ENCODE peak calls at places on chromosomes 6 and 20, in five cellular contexts. A is coronary artery, F is AG04450, Y is GM23248, N is iPS DF 6.9. G is an unnamed sample.

GRCh38 chr20:32672315-32672981 is 1.3 kb downstream of the C20orf203 start:
- DNase-seq in A (no peak), F (no peak), Y (no peak), N (no peak), G (no peak)

GRCh38 chr6:95648636-95649035 is 71.3 kb downstream of the MANEA start:
- DNase-seq in A (no peak), F (no peak), Y (no peak), N (no peak), G (no peak)

GRCh38 chr20:1341561-1342265 is 12.8 kb upstream of the SDCBP2 start:
- DNase-seq in A (no peak), F (no peak), Y (peak), N (no peak), G (peak)

GRCh38 chr6:4603291-4603690 is 172.9 kb upstream of the CDYL start:
- DNase-seq in A (no peak), F (no peak), Y (peak), N (no peak), G (peak)

GRCh38 chr6:7138111-7138510 is 30.4 kb downstream of the RREB1 start:
- DNase-seq in A (no peak), F (no peak), Y (peak), N (no peak), G (no peak)

GRCh38 chr20:41848180-41848579 is 230.0 kb upstream of the CHD6 start:
- DNase-seq in A (no peak), F (no peak), Y (peak), N (no peak), G (no peak)

GRCh38 chr20:51661609-51662178 is 106.5 kb downstream of the ATP9A start:
- DNase-seq in A (no peak), F (no peak), Y (peak), N (no peak), G (peak)

GRCh38 chr20:55415567-55416142 is 589.7 kb downstream of the CBLN4 start:
- DNase-seq in A (no peak), F (no peak), Y (peak), N (no peak), G (no peak)

GRCh38 chr6:13814938-13815575 is 700 bp upstream of the MCUR1 start:
- DNase-seq in A (no peak), F (no peak), Y (peak), N (no peak), G (peak)

GRCh38 chr20:15411781-15412180 is 1074.4 kb upstream of the FLRT3 start:
- DNase-seq in A (no peak), F (no peak), Y (no peak), N (no peak), G (no peak)

GRCh38 chr6:128252293-128253176 is 267.9 kb downstream of the PTPRK start:
- DNase-seq in A (no peak), F (no peak), Y (no peak), N (no peak), G (no peak)

DNA sequence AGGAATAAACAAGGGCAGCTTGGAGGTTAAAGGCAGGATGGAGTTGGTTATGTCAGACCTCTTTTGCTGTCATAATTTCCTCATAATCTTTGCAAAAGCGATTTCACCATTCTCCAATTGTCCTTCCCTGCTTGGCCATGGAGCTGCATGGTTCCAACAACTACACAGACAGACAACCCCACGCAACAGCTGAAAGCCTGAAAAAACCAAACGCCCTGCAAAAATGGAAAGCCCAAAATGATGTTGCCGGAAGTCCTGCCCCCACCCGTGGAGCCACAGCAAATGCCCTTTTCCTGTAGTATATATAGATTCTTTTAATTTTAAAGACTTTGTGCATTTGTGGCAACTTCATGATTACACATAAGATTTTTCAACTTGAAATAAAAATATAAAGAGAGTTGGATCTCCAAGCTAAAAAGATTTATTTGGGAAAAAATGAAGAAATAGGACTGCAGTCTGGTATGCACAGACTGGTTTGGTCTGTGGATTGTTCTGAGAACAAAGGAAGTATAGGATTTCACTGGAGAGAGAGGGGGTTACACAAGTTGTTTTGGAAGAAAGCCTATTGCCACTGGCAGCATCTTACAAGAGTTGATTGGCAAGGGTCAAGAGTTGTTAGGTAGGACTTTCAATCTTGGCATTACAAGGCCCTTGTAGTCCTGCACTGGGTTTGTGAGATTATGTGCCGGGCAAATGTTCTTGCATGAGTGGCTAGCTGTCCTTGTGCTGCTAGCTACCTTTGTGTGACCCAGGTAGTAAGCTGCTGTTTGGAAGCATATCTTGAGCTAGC is 190.0 kb downstream of the C6orf118 start:
- DNase-seq in A (no peak), F (no peak), Y (peak), N (no peak), G (no peak)
- H3K27ac ChIP-seq in A (no peak), F (no peak), Y (peak), N (no peak), G (no peak)

DNA sequence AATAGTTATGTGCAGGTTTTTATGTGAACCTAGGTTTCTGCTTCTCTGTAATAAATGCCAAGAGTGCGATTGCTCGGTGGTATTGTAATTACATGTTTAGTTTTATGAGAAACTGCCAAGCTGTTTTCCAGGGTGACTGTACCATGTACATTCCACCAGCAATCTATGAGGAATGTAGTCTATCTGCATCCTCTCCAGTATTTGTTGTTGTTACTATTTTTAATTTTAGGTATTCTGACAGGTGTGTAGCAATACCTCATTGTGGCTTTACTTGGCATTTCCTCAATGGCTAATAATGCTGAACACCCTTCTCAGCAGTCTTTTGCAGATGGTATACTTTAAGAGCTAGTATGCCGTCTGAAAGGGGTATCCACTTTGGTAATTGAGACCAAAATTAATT is 142.1 kb downstream of the BMP2 start:
- DNase-seq in A (no peak), F (no peak), Y (no peak), N (no peak), G (no peak)
- H3K27ac ChIP-seq in A (no peak), F (no peak), Y (no peak), N (no peak), G (no peak)

GRCh38 chr6:22891930-22892329 is 322.6 kb downstream of the HDGFL1 start:
- DNase-seq in A (no peak), F (no peak), Y (no peak), N (no peak), G (no peak)
- H3K27ac ChIP-seq in A (peak), F (peak), Y (peak), N (no peak), G (peak)

DNA sequence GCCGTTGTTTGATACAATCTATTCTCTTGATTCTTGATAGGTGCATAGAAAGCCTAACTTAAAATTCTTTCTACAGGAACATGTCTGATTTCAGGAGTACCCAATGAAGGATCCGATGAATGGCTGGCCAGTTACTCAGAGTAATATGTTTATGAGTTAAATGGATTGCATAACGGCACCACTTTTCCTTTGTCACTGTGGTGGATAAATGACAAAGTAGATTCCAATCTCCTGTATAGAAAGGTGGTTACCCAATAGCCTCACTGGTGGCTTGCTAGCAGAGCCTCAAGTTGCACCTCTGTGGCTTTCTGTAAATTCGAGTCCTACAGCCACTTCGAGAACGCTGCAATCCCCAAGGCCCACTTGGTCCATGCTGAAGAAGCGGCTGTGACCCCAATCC is 28.4 kb downstream of the LHFPL5 start:
- DNase-seq in A (no peak), F (no peak), Y (peak), N (no peak), G (no peak)
- H3K27ac ChIP-seq in A (no peak), F (no peak), Y (no peak), N (no peak), G (no peak)

DNA sequence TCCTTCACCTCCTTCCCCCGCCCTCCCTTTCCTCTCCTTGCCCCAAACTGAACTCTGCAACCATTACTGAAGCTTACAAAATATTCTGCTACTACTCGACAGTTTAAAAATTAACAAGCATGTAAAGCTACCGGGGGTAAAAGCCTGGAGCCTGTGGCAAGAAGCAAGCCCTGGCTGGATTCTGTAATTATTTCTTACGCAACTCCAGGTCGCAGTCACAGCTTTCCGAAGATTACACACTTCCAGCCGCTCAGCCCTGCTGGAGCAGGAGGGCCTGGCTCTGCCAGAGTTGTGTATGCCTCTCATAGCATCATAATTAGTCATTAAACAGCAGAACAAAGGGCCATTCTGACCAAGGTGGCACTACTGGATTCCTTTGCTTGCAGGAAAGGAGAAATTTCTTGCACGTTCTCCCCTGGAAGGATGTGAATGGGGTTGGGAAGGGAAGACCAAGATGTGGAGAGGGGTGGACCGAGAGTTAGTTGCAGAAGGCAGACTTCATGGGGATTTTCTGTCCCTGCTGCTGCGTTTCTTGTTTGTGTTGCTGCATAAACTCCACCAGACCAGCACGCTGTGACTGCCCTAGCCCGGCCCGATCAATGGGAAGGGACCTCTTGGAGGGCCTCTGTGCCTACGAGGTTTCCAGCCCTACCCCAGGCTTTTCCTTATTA is 23.6 kb downstream of the FOXQ1 start:
- DNase-seq in A (no peak), F (no peak), Y (peak), N (no peak), G (no peak)
- H3K27ac ChIP-seq in A (no peak), F (peak), Y (peak), N (no peak), G (no peak)

GRCh38 chr20:5696011-5696559 is 54.1 kb upstream of the SHLD1 start:
- DNase-seq in A (no peak), F (peak), Y (peak), N (no peak), G (no peak)
- H3K27ac ChIP-seq in A (no peak), F (peak), Y (no peak), N (no peak), G (no peak)

GRCh38 chr6:126123226-126123625 is 136.9 kb downstream of the TRMT11 start:
- DNase-seq in A (no peak), F (no peak), Y (no peak), N (no peak), G (no peak)
- H3K27ac ChIP-seq in A (no peak), F (no peak), Y (no peak), N (no peak), G (no peak)

G was measured in endothelial cell of umbilical vein.